ENCODE peak calls at places on chromosomes 7 and 10, in five cellular contexts. One of them, this sample, is unnamed.

GRCh38 chr10:125008689-125009579 is 67.0 kb downstream of the ZRANB1 start:
- DNase-seq in prostate gland: no peak
- DNase-seq in fibroblast of lung: no peak
- DNase-seq in HCT116: no peak
- DNase-seq in mammary epithelial cell: no peak
- DNase-seq in this sample: peak; percentile 26

GRCh38 chr7:140537750-140538482 is 58.6 kb upstream of the MKRN1 start:
- DNase-seq in prostate gland: no peak
- DNase-seq in fibroblast of lung: no peak
- DNase-seq in HCT116: no peak
- DNase-seq in mammary epithelial cell: no peak
- DNase-seq in this sample: no peak

GRCh38 chr7:78073470-78074382 is 275.2 kb downstream of the PHTF2 start:
- DNase-seq in prostate gland: no peak
- DNase-seq in fibroblast of lung: no peak
- DNase-seq in HCT116: no peak
- DNase-seq in mammary epithelial cell: no peak
- DNase-seq in this sample: no peak

GRCh38 chr7:17661982-17662585 is 278.2 kb downstream of the SNX13 start:
- DNase-seq in prostate gland: no peak
- DNase-seq in fibroblast of lung: no peak
- DNase-seq in HCT116: no peak
- DNase-seq in mammary epithelial cell: peak; percentile 92
- DNase-seq in this sample: no peak

GRCh38 chr10:62708569-62708968 is 96.0 kb upstream of the ADO start:
- DNase-seq in prostate gland: no peak
- DNase-seq in fibroblast of lung: no peak
- DNase-seq in HCT116: no peak
- DNase-seq in mammary epithelial cell: no peak
- DNase-seq in this sample: no peak

GRCh38 chr7:1665721-1666250 is 4.3 kb upstream of the ELFN1 start:
- DNase-seq in prostate gland: no peak
- DNase-seq in fibroblast of lung: no peak
- DNase-seq in HCT116: no peak
- DNase-seq in mammary epithelial cell: peak; percentile 15
- DNase-seq in this sample: no peak

GRCh38 chr7:41538810-41539724 is 163.8 kb downstream of the INHBA start:
- DNase-seq in prostate gland: no peak
- DNase-seq in fibroblast of lung: peak; percentile 43
- DNase-seq in HCT116: no peak
- DNase-seq in mammary epithelial cell: no peak
- DNase-seq in this sample: no peak

GRCh38 chr10:29621161-29621560 is 13.6 kb downstream of the SVIL start:
- DNase-seq in prostate gland: no peak
- DNase-seq in fibroblast of lung: no peak
- DNase-seq in HCT116: no peak
- DNase-seq in mammary epithelial cell: peak; percentile 88
- DNase-seq in this sample: no peak

GRCh38 chr7:35878356-35878755 is 77.5 kb downstream of the SEPTIN7 start:
- DNase-seq in prostate gland: no peak
- DNase-seq in fibroblast of lung: peak; percentile 9
- DNase-seq in HCT116: no peak
- DNase-seq in mammary epithelial cell: no peak
- DNase-seq in this sample: no peak

GRCh38 chr10:95660283-95660682 is 3.8 kb upstream of the ALDH18A1 start:
- DNase-seq in prostate gland: no peak
- DNase-seq in fibroblast of lung: peak; percentile 6
- DNase-seq in HCT116: no peak
- DNase-seq in mammary epithelial cell: peak; percentile 28
- DNase-seq in this sample: no peak

GRCh38 chr10:535051-535450 is 154.4 kb downstream of the DIP2C start:
- DNase-seq in prostate gland: no peak
- DNase-seq in fibroblast of lung: no peak
- DNase-seq in HCT116: no peak
- DNase-seq in mammary epithelial cell: no peak
- DNase-seq in this sample: no peak

GRCh38 chr7:118734541-118734940 is 510.0 kb downstream of the ANKRD7 start:
- DNase-seq in prostate gland: no peak
- DNase-seq in fibroblast of lung: no peak
- DNase-seq in HCT116: no peak
- DNase-seq in mammary epithelial cell: no peak
- DNase-seq in this sample: no peak

GRCh38 chr10:89262331-89263020 is 10.9 kb upstream of the LIPA start:
- DNase-seq in prostate gland: peak; percentile 41
- DNase-seq in fibroblast of lung: no peak
- DNase-seq in HCT116: no peak
- DNase-seq in mammary epithelial cell: peak; percentile 35
- DNase-seq in this sample: peak; percentile 66

GRCh38 chr7:19621740-19622139 is 87.1 kb downstream of the POLR1F start:
- DNase-seq in prostate gland: no peak
- DNase-seq in fibroblast of lung: no peak
- DNase-seq in HCT116: peak; percentile 24
- DNase-seq in mammary epithelial cell: peak; percentile 58
- DNase-seq in this sample: peak; percentile 35

GRCh38 chr10:35795131-35795819 is 153.2 kb upstream of the FZD8 start:
- DNase-seq in prostate gland: no peak
- DNase-seq in fibroblast of lung: no peak
- DNase-seq in HCT116: no peak
- DNase-seq in mammary epithelial cell: peak; percentile 42
- DNase-seq in this sample: peak; percentile 17

GRCh38 chr10:95475827-95476481 is 85.2 kb downstream of the SORBS1 start:
- DNase-seq in prostate gland: no peak
- DNase-seq in fibroblast of lung: no peak
- DNase-seq in HCT116: no peak
- DNase-seq in mammary epithelial cell: no peak
- DNase-seq in this sample: no peak

GRCh38 chr10:86336341-86336740 is 30.3 kb downstream of the GRID1 start:
- DNase-seq in prostate gland: no peak
- DNase-seq in fibroblast of lung: no peak
- DNase-seq in HCT116: no peak
- DNase-seq in mammary epithelial cell: no peak
- DNase-seq in this sample: no peak

GRCh38 chr7:79461660-79462059 is 8.2 kb upstream of the MAGI2 start:
- DNase-seq in prostate gland: no peak
- DNase-seq in fibroblast of lung: peak; percentile 75
- DNase-seq in HCT116: no peak
- DNase-seq in mammary epithelial cell: peak; percentile 75
- DNase-seq in this sample: peak; percentile 63

GRCh38 chr7:28433604-28434254 is 21.4 kb downstream of the CREB5 start:
- DNase-seq in prostate gland: no peak
- DNase-seq in fibroblast of lung: peak; percentile 31
- DNase-seq in HCT116: no peak
- DNase-seq in mammary epithelial cell: no peak
- DNase-seq in this sample: no peak

GRCh38 chr7:149662591-149663095 is 110.7 kb downstream of the ZNF467 start:
- DNase-seq in prostate gland: peak; percentile 24
- DNase-seq in fibroblast of lung: peak; percentile 55
- DNase-seq in HCT116: peak; percentile 82
- DNase-seq in mammary epithelial cell: peak; percentile 67
- DNase-seq in this sample: no peak

GRCh38 chr10:88115968-88116367 is 252.5 kb downstream of the PTEN start:
- DNase-seq in prostate gland: no peak
- DNase-seq in fibroblast of lung: no peak
- DNase-seq in HCT116: no peak
- DNase-seq in mammary epithelial cell: peak; percentile 58
- DNase-seq in this sample: no peak

GRCh38 chr10:132914732-132915131 is 27.6 kb downstream of the CFAP46 start:
- DNase-seq in prostate gland: no peak
- DNase-seq in fibroblast of lung: no peak
- DNase-seq in HCT116: no peak
- DNase-seq in mammary epithelial cell: no peak
- DNase-seq in this sample: no peak

GRCh38 chr7:13279854-13280435 is 592.5 kb downstream of the ARL4A start:
- DNase-seq in prostate gland: no peak
- DNase-seq in fibroblast of lung: peak; percentile 55
- DNase-seq in HCT116: peak; percentile 15
- DNase-seq in mammary epithelial cell: no peak
- DNase-seq in this sample: peak; percentile 8

GRCh38 chr10:72248477-72249151 is 25.1 kb upstream of the DDIT4 start:
- DNase-seq in prostate gland: peak; percentile 93
- DNase-seq in fibroblast of lung: peak; percentile 84
- DNase-seq in HCT116: no peak
- DNase-seq in mammary epithelial cell: peak; percentile 92
- DNase-seq in this sample: peak; percentile 80

GRCh38 chr7:145184956-145185355 is 349.1 kb upstream of the TPK1 start:
- DNase-seq in prostate gland: no peak
- DNase-seq in fibroblast of lung: no peak
- DNase-seq in HCT116: no peak
- DNase-seq in mammary epithelial cell: no peak
- DNase-seq in this sample: no peak

GRCh38 chr7:156612930-156613329 is 27.6 kb upstream of the RNF32 start:
- DNase-seq in prostate gland: no peak
- DNase-seq in fibroblast of lung: no peak
- DNase-seq in HCT116: no peak
- DNase-seq in mammary epithelial cell: no peak
- DNase-seq in this sample: no peak

GRCh38 chr10:58473966-58474365 is 38.7 kb upstream of the BICC1 start:
- DNase-seq in prostate gland: no peak
- DNase-seq in fibroblast of lung: peak; percentile 5
- DNase-seq in HCT116: no peak
- DNase-seq in mammary epithelial cell: peak; percentile 52
- DNase-seq in this sample: no peak

DNA sequence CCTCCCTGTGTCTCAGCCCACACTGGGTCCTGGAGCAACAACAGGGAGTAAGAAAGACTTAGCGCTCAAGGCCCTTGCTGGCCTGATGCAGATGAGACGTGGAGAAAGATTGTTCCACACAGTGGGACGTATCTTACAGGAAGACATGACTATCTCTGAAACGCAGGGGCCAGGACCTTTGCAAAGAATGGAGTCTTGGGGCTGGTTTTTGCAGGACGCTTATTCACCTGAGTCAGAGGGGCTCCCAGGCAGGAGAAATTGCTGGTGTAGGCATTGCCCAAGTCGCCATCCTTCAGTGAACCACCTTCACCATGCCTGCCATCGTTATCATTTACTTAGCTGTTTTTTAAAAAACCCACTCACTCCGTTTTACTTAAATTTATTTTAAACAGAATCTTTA is 11.8 kb upstream of the GDF10 start:
- DNase-seq in prostate gland: no peak
- DNase-seq in fibroblast of lung: no peak
- DNase-seq in HCT116: no peak
- DNase-seq in mammary epithelial cell: no peak
- DNase-seq in this sample: no peak
- TF ChIP-seq CTCF in prostate gland: no peak
- TF ChIP-seq CTCF in fibroblast of lung: no peak
- TF ChIP-seq CTCF in HCT116: no peak
- TF ChIP-seq CTCF in mammary epithelial cell: no peak
- TF ChIP-seq CTCF in this sample: no peak

DNA sequence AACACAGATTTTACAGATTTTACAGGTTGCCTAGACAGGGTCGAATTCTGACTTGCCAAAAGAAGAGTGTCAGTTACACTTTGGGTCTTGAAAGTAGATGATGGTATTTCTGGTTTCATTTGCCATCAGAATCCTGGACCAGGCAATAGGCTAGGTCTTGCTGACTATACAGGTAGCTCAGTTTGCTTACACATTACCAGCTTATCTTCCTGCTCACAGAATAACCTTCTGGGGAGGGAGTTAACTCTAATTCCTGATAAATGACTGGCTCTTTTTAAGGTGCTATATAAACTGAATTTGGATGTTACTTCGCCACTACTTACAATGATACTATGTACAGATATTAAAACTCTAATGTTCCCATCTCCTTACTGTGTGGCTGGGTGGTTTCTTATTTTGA is 39.8 kb downstream of the GBF1 start:
- DNase-seq in prostate gland: no peak
- DNase-seq in fibroblast of lung: no peak
- DNase-seq in HCT116: no peak
- DNase-seq in mammary epithelial cell: no peak
- DNase-seq in this sample: no peak
- H3K27ac ChIP-seq in prostate gland: no peak overlapping the region
- H3K27ac ChIP-seq in fibroblast of lung: no peak overlapping the region
- H3K27ac ChIP-seq in HCT116: no peak overlapping the region
- H3K27ac ChIP-seq in mammary epithelial cell: peak overlapping the region; percentile 65
- H3K27ac ChIP-seq in this sample: no peak overlapping the region

GRCh38 chr10:19713800-19714525 is 102.3 kb upstream of the PLXDC2 start:
- DNase-seq in prostate gland: no peak
- DNase-seq in fibroblast of lung: no peak
- DNase-seq in HCT116: no peak
- DNase-seq in mammary epithelial cell: no peak
- DNase-seq in this sample: no peak
- TF ChIP-seq CTCF in prostate gland: no peak
- TF ChIP-seq CTCF in fibroblast of lung: peak; percentile 27
- TF ChIP-seq CTCF in HCT116: no peak
- TF ChIP-seq CTCF in mammary epithelial cell: peak; percentile 48
- TF ChIP-seq CTCF in this sample: no peak

DNA sequence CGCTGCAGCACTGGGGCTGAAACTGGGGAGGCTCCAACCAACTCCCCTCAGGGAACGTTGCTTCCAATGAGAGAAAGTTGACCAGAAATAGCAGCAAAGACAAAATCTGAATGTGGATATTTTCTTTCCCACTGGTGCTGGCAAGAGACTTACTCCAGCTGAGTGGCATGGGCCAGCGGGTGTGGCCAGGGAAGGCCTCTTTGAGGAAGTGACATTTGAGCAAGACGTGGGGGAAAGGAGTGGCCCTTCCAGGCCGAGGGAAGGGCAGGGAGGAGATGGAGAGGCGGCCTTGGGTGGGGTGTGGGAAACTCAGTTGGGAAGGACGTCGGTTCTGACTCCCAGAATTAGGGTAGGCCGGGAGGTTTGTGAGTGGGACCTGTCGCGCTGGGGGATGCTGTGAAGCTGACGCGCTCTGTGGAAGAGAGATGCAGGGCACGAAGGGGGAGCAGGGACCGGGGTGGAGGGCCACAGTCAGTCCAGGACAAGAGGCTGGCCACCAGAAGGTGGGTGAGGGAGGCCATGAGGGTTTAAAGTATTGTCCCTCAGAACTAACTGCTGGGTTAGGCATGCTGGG is 96.7 kb upstream of the IKZF1 start:
- DNase-seq in prostate gland: no peak
- DNase-seq in fibroblast of lung: no peak
- DNase-seq in HCT116: no peak
- DNase-seq in mammary epithelial cell: no peak
- DNase-seq in this sample: no peak
- H3K27ac ChIP-seq in prostate gland: no peak overlapping the region
- H3K27ac ChIP-seq in fibroblast of lung: no peak overlapping the region
- H3K27ac ChIP-seq in HCT116: no peak overlapping the region
- H3K27ac ChIP-seq in mammary epithelial cell: no peak overlapping the region
- H3K27ac ChIP-seq in this sample: no peak overlapping the region

GRCh38 chr10:73485320-73485719 is 10.5 kb downstream of the PPP3CB start:
- DNase-seq in prostate gland: no peak
- DNase-seq in fibroblast of lung: no peak
- DNase-seq in HCT116: no peak
- DNase-seq in mammary epithelial cell: no peak
- DNase-seq in this sample: peak; percentile 14

GRCh38 chr10:73486601-73487000 is 9.2 kb downstream of the PPP3CB start:
- DNase-seq in prostate gland: no peak
- DNase-seq in fibroblast of lung: no peak
- DNase-seq in HCT116: no peak
- DNase-seq in mammary epithelial cell: no peak
- DNase-seq in this sample: no peak
- TF ChIP-seq CTCF in prostate gland: no peak
- TF ChIP-seq CTCF in fibroblast of lung: no peak
- TF ChIP-seq CTCF in HCT116: no peak
- TF ChIP-seq CTCF in mammary epithelial cell: no peak
- TF ChIP-seq CTCF in this sample: no peak

GRCh38 chr7:4613855-4614548 is 68.1 kb upstream of the FOXK1 start:
- DNase-seq in prostate gland: peak; percentile 47
- DNase-seq in fibroblast of lung: peak; percentile 87
- DNase-seq in HCT116: no peak
- DNase-seq in mammary epithelial cell: peak; percentile 50
- DNase-seq in this sample: peak; percentile 21
- H3K27ac ChIP-seq in prostate gland: peak overlapping the region; percentile 7
- H3K27ac ChIP-seq in fibroblast of lung: no peak overlapping the region
- H3K27ac ChIP-seq in HCT116: no peak overlapping the region
- H3K27ac ChIP-seq in mammary epithelial cell: no peak overlapping the region
- H3K27ac ChIP-seq in this sample: peak overlapping the region; percentile 84

This sample was measured in RWPE1.